ENCODE peak calls at places on chromosome 21, in six cellular contexts. S is NCI-H1092; H is T-helper 2 cell; X is activated T-helper 1 cell treated with anti-CD3 and anti-CD28 coated beads, Interleukin-2, amount 50 U/mL, for 16 hours; R is ureter; W is GM12891. O is an unnamed sample.

GRCh38 chr21:45940091-45940490 is 41.5 kb upstream of the COL6A1 start:
- DNase-seq in S (no peak), H (no peak), X (no peak), R (no peak), W (no peak), O (no peak)

GRCh38 chr21:44920694-44921604 is at the start of gene ITGB2:
- DNase-seq in S (no peak), H (no peak), X (no peak), R (no peak), W (no peak), O (no peak)

GRCh38 chr21:27244796-27245195 is 277.9 kb upstream of the ADAMTS5 start:
- DNase-seq in S (no peak), H (no peak), X (no peak), R (no peak), W (no peak), O (no peak)

GRCh38 chr21:41958886-41959563 is 5.2 kb upstream of the C2CD2 start:
- DNase-seq in S (no peak), H (no peak), X (no peak), R (peak), W (no peak), O (peak)

GRCh38 chr21:33948096-33948950 is 32.7 kb upstream of the ATP5PO start:
- DNase-seq in S (peak), H (peak), X (peak), R (peak), W (no peak), O (peak)

GRCh38 chr21:34020005-34020847 is 53.2 kb upstream of the MRPS6 start:
- DNase-seq in S (no peak), H (no peak), X (no peak), R (no peak), W (no peak), O (no peak)

GRCh38 chr21:17512245-17513213 is at the start of gene CXADR:
- DNase-seq in S (peak), H (peak), X (peak), R (peak), W (peak), O (peak)

GRCh38 chr21:43295016-43295958 is 126.5 kb downstream of the CRYAA start:
- DNase-seq in S (peak), H (no peak), X (no peak), R (no peak), W (no peak), O (no peak)

GRCh38 chr21:46180778-46181391 is 3.4 kb downstream of the SPATC1L start:
- DNase-seq in S (no peak), H (no peak), X (no peak), R (no peak), W (no peak), O (peak)

GRCh38 chr21:42744520-42745445 is 91.4 kb downstream of the PDE9A start:
- DNase-seq in S (no peak), H (no peak), X (no peak), R (no peak), W (no peak), O (no peak)

GRCh38 chr21:37582613-37583012 is 216.0 kb downstream of the DYRK1A start:
- DNase-seq in S (peak), H (no peak), X (no peak), R (no peak), W (no peak), O (no peak)

GRCh38 chr21:38121888-38122705 is 134.7 kb upstream of the KCNJ15 start:
- DNase-seq in S (no peak), H (no peak), X (no peak), R (no peak), W (no peak), O (no peak)

GRCh38 chr21:36297938-36298572 is 21.9 kb upstream of the MORC3 start:
- DNase-seq in S (no peak), H (peak), X (peak), R (peak), W (peak), O (peak)

GRCh38 chr21:17446737-17447136 is 66.1 kb upstream of the CXADR start:
- DNase-seq in S (no peak), H (no peak), X (no peak), R (peak), W (no peak), O (no peak)

GRCh38 chr21:41358193-41359166 is 3.3 kb upstream of the MX2 start:
- DNase-seq in S (no peak), H (no peak), X (no peak), R (no peak), W (no peak), O (peak)

GRCh38 chr21:44952116-44952928 is 12.5 kb downstream of the SLX9 start:
- DNase-seq in S (no peak), H (no peak), X (no peak), R (no peak), W (no peak), O (no peak)

GRCh38 chr21:46150491-46151121 is 4.8 kb downstream of the FTCD start:
- DNase-seq in S (no peak), H (no peak), X (no peak), R (no peak), W (no peak), O (peak)

GRCh38 chr21:33115586-33116541 is 45.9 kb downstream of the OLIG1 start:
- DNase-seq in S (no peak), H (no peak), X (no peak), R (no peak), W (no peak), O (peak)

GRCh38 chr21:41947596-41948403 is 6.0 kb downstream of the C2CD2 start:
- DNase-seq in S (no peak), H (no peak), X (no peak), R (no peak), W (no peak), O (no peak)

GRCh38 chr21:46063227-46063626 is 34.7 kb upstream of the COL6A2 start:
- DNase-seq in S (no peak), H (no peak), X (no peak), R (no peak), W (no peak), O (no peak)

GRCh38 chr21:46532080-46532479 is 72.8 kb downstream of the S100B start:
- DNase-seq in S (no peak), H (no peak), X (no peak), R (no peak), W (no peak), O (no peak)

GRCh38 chr21:17462276-17462981 is 50.4 kb upstream of the CXADR start:
- DNase-seq in S (no peak), H (no peak), X (no peak), R (peak), W (no peak), O (no peak)

GRCh38 chr21:40356644-40357043 is 489.4 kb downstream of the PCP4 start:
- DNase-seq in S (no peak), H (no peak), X (no peak), R (no peak), W (no peak), O (no peak)

GRCh38 chr21:44087426-44088400 is 19.5 kb upstream of the PWP2 start:
- DNase-seq in S (no peak), H (no peak), X (no peak), R (peak), W (no peak), O (peak)

GRCh38 chr21:17472167-17472566 is 40.7 kb upstream of the CXADR start:
- DNase-seq in S (no peak), H (no peak), X (no peak), R (no peak), W (no peak), O (no peak)

GRCh38 chr21:41359289-41359688 is 2.5 kb upstream of the MX2 start:
- DNase-seq in S (no peak), H (no peak), X (no peak), R (no peak), W (no peak), O (peak)

GRCh38 chr21:40143822-40144525 is 276.7 kb downstream of the PCP4 start:
- DNase-seq in S (peak), H (no peak), X (no peak), R (peak), W (peak), O (peak)

GRCh38 chr21:27743971-27744564 is 777.2 kb upstream of the ADAMTS5 start:
- DNase-seq in S (no peak), H (no peak), X (no peak), R (no peak), W (no peak), O (no peak)

GRCh38 chr21:42509239-42509638 is 4.4 kb upstream of the SLC37A1 start:
- DNase-seq in S (no peak), H (no peak), X (no peak), R (no peak), W (no peak), O (no peak)

GRCh38 chr21:34235514-34235913 is 128.3 kb upstream of the KCNE2 start:
- DNase-seq in S (no peak), H (no peak), X (no peak), R (no peak), W (no peak), O (no peak)

GRCh38 chr21:38241029-38241740 is 15.6 kb upstream of the KCNJ15 start:
- DNase-seq in S (no peak), H (no peak), X (no peak), R (no peak), W (no peak), O (no peak)

GRCh38 chr21:25456672-25457071 is 150.6 kb downstream of the MRPL39 start:
- DNase-seq in S (no peak), H (peak), X (no peak), R (no peak), W (no peak), O (no peak)

GRCh38 chr21:42426876-42427480 is 23.3 kb downstream of the UBASH3A start:
- DNase-seq in S (no peak), H (no peak), X (no peak), R (no peak), W (no peak), O (no peak)

GRCh38 chr21:26801524-26801923 is 43.7 kb downstream of the ADAMTS1 start:
- DNase-seq in S (no peak), H (no peak), X (no peak), R (no peak), W (no peak), O (no peak)

GRCh38 chr21:28152729-28153128 is 839.9 kb downstream of the LTN1 start:
- DNase-seq in S (no peak), H (no peak), X (no peak), R (no peak), W (no peak), O (no peak)

GRCh38 chr21:46325073-46325912 is 1.3 kb downstream of the PCNT start:
- DNase-seq in S (peak), H (peak), X (peak), R (peak), W (peak), O (no peak)

GRCh38 chr21:25708467-25709065 is 26.1 kb downstream of the ATP5PF start:
- DNase-seq in S (peak), H (peak), X (peak), R (no peak), W (no peak), O (no peak)

O was measured in breast epithelium.